ENCODE peak calls at places on chromosomes 2 and 18, in five cellular contexts. One of them, this sample, is unnamed.

GRCh38 chr2:85400023-85400422 is 10.1 kb downstream of the CAPG start:
- DNase-seq in K562: no peak
- DNase-seq in astrocyte: no peak
- DNase-seq in ovary: no peak
- DNase-seq in neural progenitor cell: no peak
- DNase-seq in this sample: no peak

GRCh38 chr2:168246072-168246482 is 1.3 kb downstream of the STK39 start:
- DNase-seq in K562: no peak
- DNase-seq in astrocyte: peak; percentile 16
- DNase-seq in neural progenitor cell: no peak
- DNase-seq in ovary: no peak
- DNase-seq in this sample: no peak

GRCh38 chr2:158702740-158703139 is 92.4 kb upstream of the DAPL1 start:
- DNase-seq in astrocyte: no peak
- DNase-seq in ovary: no peak
- DNase-seq in K562: no peak
- DNase-seq in neural progenitor cell: no peak
- DNase-seq in this sample: no peak

GRCh38 chr2:179129574-179130238 is 79.8 kb upstream of the CCDC141 start:
- DNase-seq in K562: peak; percentile 9
- DNase-seq in ovary: no peak
- DNase-seq in neural progenitor cell: peak; percentile 5
- DNase-seq in astrocyte: no peak
- DNase-seq in this sample: no peak

GRCh38 chr18:75612491-75612890 is 185.0 kb upstream of the SMIM21 start:
- DNase-seq in ovary: no peak
- DNase-seq in astrocyte: no peak
- DNase-seq in K562: no peak
- DNase-seq in neural progenitor cell: no peak
- DNase-seq in this sample: no peak

GRCh38 chr18:35588995-35589394 is 7.5 kb downstream of the GALNT1 start:
- DNase-seq in ovary: no peak
- DNase-seq in K562: peak; percentile 30
- DNase-seq in astrocyte: no peak
- DNase-seq in neural progenitor cell: peak; percentile 35
- DNase-seq in this sample: no peak

GRCh38 chr2:2294183-2294675 is 36.8 kb downstream of the MYT1L start:
- DNase-seq in astrocyte: no peak
- DNase-seq in ovary: no peak
- DNase-seq in K562: no peak
- DNase-seq in neural progenitor cell: no peak
- DNase-seq in this sample: no peak

GRCh38 chr2:230795856-230796255 is 68.9 kb upstream of the ITM2C start:
- DNase-seq in ovary: peak; percentile 29
- DNase-seq in K562: no peak
- DNase-seq in astrocyte: no peak
- DNase-seq in neural progenitor cell: no peak
- DNase-seq in this sample: no peak

GRCh38 chr18:59707306-59707705 is 10.1 kb upstream of the CCBE1 start:
- DNase-seq in K562: no peak
- DNase-seq in astrocyte: no peak
- DNase-seq in ovary: no peak
- DNase-seq in neural progenitor cell: no peak
- DNase-seq in this sample: no peak

GRCh38 chr2:143635302-143635701 is 506.1 kb downstream of the ARHGAP15 start:
- DNase-seq in K562: no peak
- DNase-seq in astrocyte: no peak
- DNase-seq in ovary: no peak
- DNase-seq in neural progenitor cell: no peak
- DNase-seq in this sample: no peak

GRCh38 chr2:187689372-187689771 is 135.1 kb upstream of the TFPI start:
- DNase-seq in ovary: no peak
- DNase-seq in neural progenitor cell: no peak
- DNase-seq in K562: no peak
- DNase-seq in astrocyte: peak; percentile 51
- DNase-seq in this sample: no peak

GRCh38 chr2:64837925-64838641 is 151.1 kb upstream of the SLC1A4 start:
- DNase-seq in neural progenitor cell: no peak
- DNase-seq in astrocyte: peak; percentile 60
- DNase-seq in ovary: no peak
- DNase-seq in K562: no peak
- DNase-seq in this sample: peak; percentile 22

GRCh38 chr2:162608901-162609300 is 229.7 kb downstream of the KCNH7 start:
- DNase-seq in neural progenitor cell: no peak
- DNase-seq in K562: no peak
- DNase-seq in ovary: no peak
- DNase-seq in astrocyte: no peak
- DNase-seq in this sample: no peak

GRCh38 chr2:184527058-184527457 is 71.3 kb upstream of the ZNF804A start:
- DNase-seq in astrocyte: no peak
- DNase-seq in ovary: no peak
- DNase-seq in K562: no peak
- DNase-seq in neural progenitor cell: no peak
- DNase-seq in this sample: no peak

GRCh38 chr2:180017764-180018163 is 10.7 kb upstream of the CWC22 start:
- DNase-seq in K562: no peak
- DNase-seq in neural progenitor cell: no peak
- DNase-seq in astrocyte: peak; percentile 23
- DNase-seq in ovary: no peak
- DNase-seq in this sample: no peak

GRCh38 chr2:59173325-59173724 is 932.2 kb upstream of the FANCL start:
- DNase-seq in neural progenitor cell: no peak
- DNase-seq in K562: no peak
- DNase-seq in astrocyte: no peak
- DNase-seq in ovary: no peak
- DNase-seq in this sample: no peak

GRCh38 chr18:3015203-3015590 is 2.3 kb upstream of the LPIN2 start:
- DNase-seq in neural progenitor cell: no peak
- DNase-seq in K562: peak; percentile 53
- DNase-seq in astrocyte: peak; percentile 66
- DNase-seq in ovary: peak; percentile 44
- DNase-seq in this sample: no peak

GRCh38 chr2:199861116-199861774 is 10.3 kb upstream of the FTCDNL1 start:
- DNase-seq in K562: peak; percentile 5
- DNase-seq in astrocyte: peak; percentile 10
- DNase-seq in neural progenitor cell: no peak
- DNase-seq in ovary: no peak
- DNase-seq in this sample: no peak

GRCh38 chr2:219443016-219443696 is 8.5 kb downstream of the SPEG start:
- DNase-seq in ovary: peak; percentile 14
- DNase-seq in K562: no peak
- DNase-seq in neural progenitor cell: no peak
- DNase-seq in astrocyte: no peak
- DNase-seq in this sample: no peak

GRCh38 chr2:62672601-62673000 is 32.9 kb upstream of the EHBP1 start:
- DNase-seq in neural progenitor cell: peak; percentile 79
- DNase-seq in ovary: no peak
- DNase-seq in astrocyte: peak; percentile 88
- DNase-seq in K562: no peak
- DNase-seq in this sample: no peak

GRCh38 chr2:119960821-119961220 is 52.1 kb upstream of the EPB41L5 start:
- DNase-seq in ovary: no peak
- DNase-seq in neural progenitor cell: no peak
- DNase-seq in astrocyte: peak; percentile 81
- DNase-seq in K562: no peak
- DNase-seq in this sample: no peak

GRCh38 chr2:234565201-234565600 is 68.3 kb upstream of the ARL4C start:
- DNase-seq in ovary: no peak
- DNase-seq in astrocyte: peak; percentile 71
- DNase-seq in K562: no peak
- DNase-seq in neural progenitor cell: no peak
- DNase-seq in this sample: no peak

GRCh38 chr2:47295981-47296350 is 107.0 kb upstream of the MSH2 start:
- DNase-seq in K562: no peak
- DNase-seq in astrocyte: no peak
- DNase-seq in ovary: no peak
- DNase-seq in neural progenitor cell: no peak
- DNase-seq in this sample: no peak

GRCh38 chr18:66344227-66344626 is 259.7 kb downstream of the CDH19 start:
- DNase-seq in astrocyte: no peak
- DNase-seq in K562: no peak
- DNase-seq in ovary: no peak
- DNase-seq in neural progenitor cell: no peak
- DNase-seq in this sample: no peak

GRCh38 chr2:37636209-37637077 is 35.0 kb downstream of the CDC42EP3 start:
- DNase-seq in K562: no peak
- DNase-seq in neural progenitor cell: no peak
- DNase-seq in astrocyte: no peak
- DNase-seq in ovary: no peak
- DNase-seq in this sample: no peak

GRCh38 chr2:12619975-12620374 is 96.8 kb upstream of the TRIB2 start:
- DNase-seq in K562: no peak
- DNase-seq in astrocyte: peak; percentile 93
- DNase-seq in neural progenitor cell: no peak
- DNase-seq in ovary: no peak
- DNase-seq in this sample: no peak

GRCh38 chr2:138019289-138019688 is 55.0 kb downstream of the HNMT start:
- DNase-seq in neural progenitor cell: no peak
- DNase-seq in astrocyte: no peak
- DNase-seq in K562: peak; percentile 63
- DNase-seq in ovary: no peak
- DNase-seq in this sample: no peak

GRCh38 chr2:168758970-168759820 is 43.2 kb upstream of the NOSTRIN start:
- DNase-seq in astrocyte: peak; percentile 42
- DNase-seq in K562: peak; percentile 54
- DNase-seq in neural progenitor cell: peak; percentile 60
- DNase-seq in ovary: peak; percentile 29
- DNase-seq in this sample: no peak

GRCh38 chr18:62420151-62420512 is 95.0 kb downstream of the TNFRSF11A start:
- DNase-seq in neural progenitor cell: no peak
- DNase-seq in K562: peak; percentile 17
- DNase-seq in ovary: no peak
- DNase-seq in astrocyte: peak; percentile 60
- DNase-seq in this sample: no peak

GRCh38 chr18:26085056-26085455 is 5.4 kb downstream of the SS18 start:
- DNase-seq in neural progenitor cell: no peak
- DNase-seq in ovary: no peak
- DNase-seq in K562: no peak
- DNase-seq in astrocyte: no peak
- DNase-seq in this sample: no peak

GRCh38 chr2:98457045-98457696 is 12.5 kb downstream of the INPP4A start:
- DNase-seq in ovary: no peak
- DNase-seq in neural progenitor cell: no peak
- DNase-seq in K562: no peak
- DNase-seq in astrocyte: peak; percentile 75
- DNase-seq in this sample: no peak

DNA sequence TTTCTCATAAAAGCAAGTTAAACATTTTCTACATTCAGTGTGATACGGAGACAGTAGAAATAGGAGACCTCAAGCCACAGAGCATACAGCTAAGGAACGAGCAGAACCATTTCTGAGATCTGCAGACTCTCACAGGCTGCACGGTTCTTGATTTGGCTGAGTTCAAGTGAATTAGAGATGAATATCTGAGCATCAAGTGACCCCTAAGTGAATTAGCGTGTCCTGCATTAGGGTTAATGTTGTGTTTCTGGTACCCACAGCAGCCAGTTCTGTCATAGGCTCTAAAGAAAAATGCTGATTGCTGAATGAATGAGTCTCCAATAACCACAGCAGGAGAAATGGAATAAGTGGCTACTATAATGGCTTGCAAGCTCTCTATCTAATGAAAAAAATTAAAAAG is 265.9 kb upstream of the SYT4 start:
- DNase-seq in K562: no peak
- DNase-seq in astrocyte: no peak
- DNase-seq in neural progenitor cell: no peak
- DNase-seq in ovary: no peak
- DNase-seq in this sample: no peak
- H3K4me1 ChIP-seq in K562: no peaks in the 10 kb centered on the region
- H3K4me1 ChIP-seq in astrocyte: peaks cover 3% of the 10 kb centered on the region
- H3K4me1 ChIP-seq in neural progenitor cell: no peaks in the 10 kb centered on the region
- H3K4me1 ChIP-seq in ovary: no peaks in the 10 kb centered on the region
- H3K4me1 ChIP-seq in this sample: no peaks in the 10 kb centered on the region

DNA sequence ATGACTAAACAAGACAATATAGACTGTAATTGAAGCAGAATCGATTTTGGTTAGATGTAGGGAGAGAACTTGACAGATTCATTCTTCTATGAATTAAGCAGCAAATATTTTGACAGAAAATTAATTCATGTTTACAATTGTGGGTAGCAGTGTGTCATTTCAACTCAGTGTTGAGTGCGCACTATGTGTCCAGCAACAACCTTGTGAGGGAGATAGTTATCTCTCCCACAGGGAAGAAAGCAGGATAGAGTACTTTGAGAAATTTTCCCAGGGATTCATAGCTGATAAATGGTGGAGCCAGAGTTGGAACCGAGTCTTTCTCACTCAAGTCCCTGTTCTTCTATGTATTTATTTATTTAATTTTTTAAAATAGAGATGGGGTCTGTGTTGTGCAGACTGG is 5.2 kb downstream of the MRPL33 start:
- DNase-seq in astrocyte: no peak
- DNase-seq in K562: no peak
- DNase-seq in neural progenitor cell: no peak
- DNase-seq in ovary: no peak
- DNase-seq in this sample: no peak
- TF ChIP-seq CTCF in astrocyte: no peak
- TF ChIP-seq CTCF in K562: no peak
- TF ChIP-seq CTCF in neural progenitor cell: no peak
- TF ChIP-seq CTCF in ovary: no peak
- TF ChIP-seq CTCF in this sample: no peak

GRCh38 chr2:72146357-72147302 is 1.0 kb downstream of the CYP26B1 start:
- DNase-seq in ovary: no peak
- DNase-seq in astrocyte: no peak
- DNase-seq in neural progenitor cell: peak; percentile 48
- DNase-seq in K562: no peak
- DNase-seq in this sample: peak; percentile 13
- H3K27me3 ChIP-seq in ovary: no peaks in the 10 kb centered on the region
- H3K27me3 ChIP-seq in astrocyte: peaks cover 62% of the 10 kb centered on the region
- H3K27me3 ChIP-seq in neural progenitor cell: peaks cover 99% of the 10 kb centered on the region
- H3K27me3 ChIP-seq in K562: peaks cover 40% of the 10 kb centered on the region
- H3K27me3 ChIP-seq in this sample: peaks cover 74% of the 10 kb centered on the region

GRCh38 chr2:129775941-129776653 is 203.4 kb upstream of the RAB6C start:
- DNase-seq in astrocyte: no peak
- DNase-seq in neural progenitor cell: no peak
- DNase-seq in ovary: no peak
- DNase-seq in K562: no peak
- DNase-seq in this sample: no peak
- H3K4me1 ChIP-seq in astrocyte: no peaks in the 10 kb centered on the region
- H3K4me1 ChIP-seq in neural progenitor cell: peaks cover 8% of the 10 kb centered on the region
- H3K4me1 ChIP-seq in ovary: peaks cover 1% of the 10 kb centered on the region
- H3K4me1 ChIP-seq in K562: no peaks in the 10 kb centered on the region
- H3K4me1 ChIP-seq in this sample: no peaks in the 10 kb centered on the region

DNA sequence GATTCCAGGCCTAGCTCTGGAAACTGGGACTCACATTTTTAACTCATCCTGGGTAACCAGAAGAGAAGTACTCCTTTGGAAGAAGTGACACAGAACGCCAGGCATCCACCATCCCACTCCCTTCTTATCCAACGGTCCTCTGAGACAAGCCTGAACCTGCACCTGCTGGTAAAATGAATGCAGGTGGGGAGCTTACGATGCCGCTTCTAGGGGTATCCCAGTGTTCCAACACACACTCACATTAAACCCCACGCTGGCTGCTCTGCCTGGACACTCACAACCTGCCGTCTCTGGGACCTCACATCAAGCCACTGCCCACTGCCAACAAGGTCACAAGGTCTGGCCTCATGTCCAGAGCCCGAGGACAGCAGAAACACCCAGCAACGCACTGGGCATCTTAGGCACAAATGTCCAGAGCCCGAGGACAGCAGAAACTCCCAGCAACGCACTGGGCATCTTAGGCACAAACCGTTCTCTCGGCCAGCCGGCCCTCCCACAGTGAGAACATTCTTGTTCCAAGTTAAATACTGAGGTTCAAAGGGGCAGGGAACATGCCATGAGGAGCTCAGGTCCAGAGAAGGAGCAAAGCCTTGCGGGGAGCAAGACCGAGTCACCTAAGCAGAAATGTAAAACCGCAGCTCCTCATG is 9.9 kb downstream of the SLC66A2 start:
- DNase-seq in neural progenitor cell: no peak
- DNase-seq in astrocyte: no peak
- DNase-seq in K562: no peak
- DNase-seq in ovary: no peak
- DNase-seq in this sample: no peak
- TF ChIP-seq CTCF in neural progenitor cell: no peak
- TF ChIP-seq CTCF in astrocyte: no peak
- TF ChIP-seq CTCF in K562: no peak
- TF ChIP-seq CTCF in ovary: no peak
- TF ChIP-seq CTCF in this sample: no peak

This sample was measured in left ventricle myocardium inferior.